ENCODE peak calls at places on chromosome 1, in seven cellular contexts. C, T, N, A, R, I and H are unnamed samples.

GRCh38 chr1:175901076-175901475 is 157.7 kb upstream of the TNR start:
- DNase-seq in C (no peak), T (no peak), N (no peak), A (no peak), R (no peak), I (no peak), H (no peak)

GRCh38 chr1:172779501-172779900 is 120.6 kb downstream of the FASLG start:
- DNase-seq in C (no peak), T (peak; percentile 42), N (no peak), A (no peak), R (no peak), I (no peak), H (no peak)

GRCh38 chr1:229385853-229386456 is 43.1 kb upstream of the CCSAP start:
- DNase-seq in C (no peak), T (no peak), N (no peak), A (no peak), R (no peak), I (no peak), H (no peak)

GRCh38 chr1:109532365-109533136 is 7.1 kb upstream of the GPR61 start:
- DNase-seq in C (peak; percentile 86), T (peak; percentile 68), N (peak; percentile 91), A (peak; percentile 70), R (no peak), I (peak; percentile 89), H (peak; percentile 85)

GRCh38 chr1:171061425-171062143 is 29.1 kb upstream of the FMO3 start:
- DNase-seq in C (no peak), T (peak; percentile 43), N (no peak), A (no peak), R (no peak), I (no peak), H (no peak)

GRCh38 chr1:13892671-13893325 is 192.8 kb downstream of the PRDM2 start:
- DNase-seq in C (no peak), T (no peak), N (no peak), A (no peak), R (no peak), I (no peak), H (no peak)

GRCh38 chr1:11331036-11331765 is 58.2 kb downstream of the UBIAD1 start:
- DNase-seq in C (no peak), T (no peak), N (no peak), A (no peak), R (no peak), I (no peak), H (no peak)

GRCh38 chr1:21653744-21654100 is 15.4 kb downstream of the RAP1GAP start:
- DNase-seq in C (no peak), T (no peak), N (no peak), A (no peak), R (no peak), I (no peak), H (peak; percentile 26)

GRCh38 chr1:194342484-194343262 is 1156.3 kb upstream of the B3GALT2 start:
- DNase-seq in C (no peak), T (no peak), N (peak; percentile 35), A (no peak), R (no peak), I (no peak), H (no peak)

GRCh38 chr1:23936481-23937176 is 23.0 kb upstream of the PNRC2 start:
- DNase-seq in C (no peak), T (no peak), N (no peak), A (no peak), R (no peak), I (no peak), H (no peak)

GRCh38 chr1:104463126-104463697 is 713.5 kb downstream of the AMY1C start:
- DNase-seq in C (no peak), T (no peak), N (no peak), A (no peak), R (no peak), I (no peak), H (no peak)

GRCh38 chr1:1599919-1600860 is at the start of gene FNDC10:
- DNase-seq in C (no peak), T (no peak), N (no peak), A (no peak), R (no peak), I (no peak), H (peak; percentile 48)

GRCh38 chr1:171141336-171142051 is 43.6 kb upstream of the FMO2 start:
- DNase-seq in C (no peak), T (peak; percentile 96), N (peak; percentile 82), A (peak; percentile 35), R (no peak), I (peak; percentile 21), H (peak; percentile 74)

GRCh38 chr1:56626546-56626945 is 18.6 kb upstream of the PRKAA2 start:
- DNase-seq in C (no peak), T (peak; percentile 61), N (no peak), A (no peak), R (no peak), I (no peak), H (no peak)

GRCh38 chr1:54984126-54984842 is 3.9 kb downstream of the TMEM61 start:
- DNase-seq in C (no peak), T (no peak), N (no peak), A (no peak), R (no peak), I (no peak), H (no peak)

GRCh38 chr1:16302709-16303627 is 49.3 kb downstream of the FBXO42 start:
- DNase-seq in C (no peak), T (peak; percentile 10), N (no peak), A (no peak), R (no peak), I (peak; percentile 30), H (no peak)

GRCh38 chr1:117164209-117164608 is 42.7 kb upstream of the TRIM45 start:
- DNase-seq in C (no peak), T (no peak), N (no peak), A (no peak), R (no peak), I (no peak), H (peak; percentile 59)

GRCh38 chr1:86703696-86704455 is 500 bp upstream of the SH3GLB1 start:
- DNase-seq in C (no peak), T (no peak), N (peak; percentile 66), A (no peak), R (no peak), I (no peak), H (no peak)
- TF ChIP-seq POLR2A in C (no peak), T (no peak), N (no peak), A (no peak), R (no peak), I (no peak), H (no peak)

GRCh38 chr1:67686272-67687197 is 1.5 kb downstream of the GADD45A start:
- DNase-seq in C (peak; percentile 82), T (peak; percentile 99), N (peak; percentile 88), A (peak; percentile 41), R (no peak), I (peak; percentile 92), H (peak; percentile 91)
- TF ChIP-seq POLR2A in C (no peak), T (peak; percentile 85), N (peak; percentile 40), A (peak; percentile 21), R (peak; percentile 59), I (peak; percentile 95), H (peak; percentile 61)

DNA sequence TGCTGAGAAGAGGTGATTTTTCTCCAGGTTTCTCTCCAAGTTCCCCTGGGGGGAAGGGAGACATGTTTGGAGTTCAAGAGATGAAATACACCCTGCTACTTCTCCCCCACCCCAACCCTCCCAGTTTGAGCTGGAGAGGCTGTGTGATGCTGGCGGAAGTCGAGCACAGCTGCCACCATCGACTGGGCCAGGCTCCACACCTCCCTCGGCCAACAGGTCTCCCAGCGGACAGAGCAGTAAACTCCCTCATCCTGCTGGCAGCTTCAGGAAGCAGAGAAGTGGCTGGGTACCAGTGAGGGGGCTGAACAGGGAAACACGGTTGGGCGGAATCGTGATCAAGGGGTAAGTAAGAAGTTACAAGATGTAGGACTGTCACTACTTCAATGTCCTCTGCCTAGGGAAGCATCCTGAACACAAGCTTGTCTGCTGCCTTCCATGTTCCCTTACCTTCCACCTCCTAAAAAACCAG is 6.6 kb upstream of the NHLH1 start:
- DNase-seq in C (no peak), T (no peak), N (no peak), A (no peak), R (no peak), I (no peak), H (no peak)
- TF ChIP-seq POLR2A in C (no peak), T (no peak), N (no peak), A (no peak), R (no peak), I (no peak), H (no peak)

DNA sequence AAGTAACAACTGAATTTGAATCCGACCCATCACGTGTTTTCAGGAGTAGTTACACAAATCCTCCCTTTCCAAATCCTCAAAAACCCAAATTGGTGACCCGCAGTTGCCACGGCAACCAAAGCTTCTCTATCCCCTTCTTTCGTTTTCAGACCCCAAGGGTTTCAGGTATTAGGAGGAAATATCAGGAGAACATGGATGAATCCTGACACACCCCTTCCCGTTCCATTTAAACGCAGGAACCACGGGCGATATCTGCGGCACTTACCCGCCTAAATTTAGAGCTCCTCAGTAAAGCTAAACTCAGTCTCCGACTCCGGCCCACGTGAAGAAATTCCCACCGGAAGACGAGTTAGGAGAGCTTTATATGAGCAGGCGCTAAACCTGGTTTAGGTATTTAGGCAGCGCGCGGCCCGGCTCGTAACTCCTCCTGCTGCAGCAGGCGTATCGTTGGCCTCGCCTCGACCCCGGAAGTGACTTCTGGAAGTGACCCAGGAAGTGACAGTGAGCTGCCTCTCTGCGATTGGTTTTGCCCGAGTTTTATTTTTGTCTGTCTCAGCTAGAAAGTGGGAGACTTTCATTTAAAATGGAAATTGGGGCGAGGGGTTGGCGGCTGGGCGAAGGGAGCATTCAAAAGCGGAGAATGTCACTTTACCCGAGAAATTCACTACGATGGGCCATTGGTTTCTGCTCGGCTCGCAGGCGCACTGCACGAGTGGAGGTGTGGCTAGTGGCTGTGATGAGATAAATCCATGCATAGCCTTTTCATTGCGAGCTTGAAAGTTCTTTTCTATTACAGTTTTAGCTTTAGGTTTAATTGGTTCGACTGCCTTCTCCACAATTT is at the start of gene TAF1A:
- DNase-seq in C (peak; percentile 87), T (peak; percentile 74), N (peak; percentile 94), A (peak; percentile 75), R (peak; percentile 47), I (peak; percentile 91), H (peak; percentile 88)
- TF ChIP-seq POLR2A in C (no peak), T (no peak), N (no peak), A (peak; percentile 23), R (no peak), I (peak; percentile 46), H (no peak)